ENCODE peak calls at places on chromosomes 13 and 19, in six cellular contexts. T is SK-N-SH, G is HCT116, R is GM23248, X is MM.1S, J is PC-3. H is an unnamed sample.

GRCh38 chr13:110921209-110921608 is 6.3 kb upstream of the ANKRD10 start:
- DNase-seq in X (no peak), J (no peak), T (no peak), R (no peak), G (no peak), H (no peak)

GRCh38 chr13:77325371-77325941 is 1.4 kb downstream of the MYCBP2 start:
- DNase-seq in R (peak; percentile 45), X (peak; percentile 70), G (no peak), J (peak; percentile 13), T (peak; percentile 6), H (no peak)

GRCh38 chr13:35840991-35841604 is 290.1 kb downstream of the DCLK1 start:
- DNase-seq in R (no peak), T (no peak), G (no peak), X (no peak), J (no peak), H (no peak)

GRCh38 chr19:49556412-49557398 is 23.7 kb downstream of the NOSIP start:
- DNase-seq in J (no peak), T (no peak), G (no peak), X (no peak), R (no peak), H (peak; percentile 18)

GRCh38 chr19:33132425-33132824 is 511 bp downstream of the WDR88 start:
- DNase-seq in R (no peak), X (no peak), G (no peak), J (no peak), T (peak; percentile 65), H (peak; percentile 18)

GRCh38 chr19:48591021-48591420 is 15.5 kb upstream of the SPACA4 start:
- DNase-seq in X (no peak), R (peak; percentile 54), T (no peak), J (peak; percentile 20), G (no peak), H (no peak)

GRCh38 chr19:58346961-58347929 is 6.0 kb downstream of the A1BG start:
- DNase-seq in R (peak; percentile 75), T (peak; percentile 100), J (no peak), G (no peak), X (no peak), H (peak; percentile 89)

GRCh38 chr19:18086590-18087138 is at the start of gene IL12RB1:
- DNase-seq in R (no peak), G (no peak), J (no peak), X (peak; percentile 62), T (no peak), H (no peak)

GRCh38 chr19:39276740-39277139 is 8.5 kb downstream of the IFNL2 start:
- DNase-seq in J (no peak), G (no peak), X (no peak), R (no peak), T (no peak), H (no peak)

GRCh38 chr13:39462456-39462855 is 140.5 kb downstream of the LHFPL6 start:
- DNase-seq in J (no peak), X (no peak), G (no peak), T (no peak), R (peak; percentile 30), H (no peak)

GRCh38 chr13:27868639-27869435 is 51.0 kb upstream of the PDX1 start:
- DNase-seq in X (peak; percentile 9), R (peak; percentile 52), T (no peak), G (peak; percentile 7), J (peak; percentile 42), H (peak; percentile 34)

GRCh38 chr19:13850910-13851753 is 25.8 kb upstream of the NANOS3 start:
- DNase-seq in G (peak; percentile 89), J (peak; percentile 99), T (peak; percentile 42), R (peak; percentile 96), X (no peak), H (no peak)

GRCh38 chr19:48489608-48490216 is 20.5 kb downstream of the CYTH2 start:
- DNase-seq in X (peak; percentile 83), R (peak; percentile 71), J (peak; percentile 77), G (peak; percentile 60), T (peak; percentile 88), H (peak; percentile 85)

GRCh38 chr19:49106648-49107135 is 7.5 kb upstream of the LIN7B start:
- DNase-seq in T (peak; percentile 80), J (peak; percentile 57), X (peak; percentile 50), G (peak; percentile 43), R (peak; percentile 67), H (peak; percentile 76)

GRCh38 chr19:38245826-38246498 is 10.2 kb downstream of the PPP1R14A start:
- DNase-seq in G (no peak), X (no peak), J (no peak), R (peak; percentile 60), T (no peak), H (no peak)

GRCh38 chr13:42102961-42103688 is 54.7 kb downstream of the DGKH start:
- DNase-seq in R (peak; percentile 68), G (no peak), J (peak; percentile 74), X (no peak), T (no peak), H (no peak)

GRCh38 chr13:75831389-75831788 is 195.3 kb downstream of the LMO7 start:
- DNase-seq in G (no peak), X (no peak), R (no peak), J (no peak), T (no peak), H (no peak)

GRCh38 chr19:45468159-45468651 is 409 bp downstream of the FOSB start:
- DNase-seq in T (no peak), G (no peak), J (no peak), X (no peak), R (peak; percentile 62), H (peak; percentile 68)

GRCh38 chr13:113539822-113540221 is 44.7 kb upstream of the TFDP1 start:
- DNase-seq in X (no peak), R (no peak), T (no peak), J (no peak), G (no peak), H (no peak)

GRCh38 chr13:84983321-84983720 is 815.9 kb downstream of the SLITRK6 start:
- DNase-seq in J (no peak), T (no peak), X (no peak), R (no peak), G (no peak), H (no peak)

GRCh38 chr19:38145627-38146026 is 78.4 kb downstream of the DPF1 start:
- DNase-seq in X (no peak), T (no peak), G (no peak), J (no peak), R (peak; percentile 51), H (no peak)

GRCh38 chr13:34816543-34816942 is 125.5 kb upstream of the NBEA start:
- DNase-seq in G (no peak), J (no peak), R (peak; percentile 21), T (no peak), X (no peak), H (no peak)

DNA sequence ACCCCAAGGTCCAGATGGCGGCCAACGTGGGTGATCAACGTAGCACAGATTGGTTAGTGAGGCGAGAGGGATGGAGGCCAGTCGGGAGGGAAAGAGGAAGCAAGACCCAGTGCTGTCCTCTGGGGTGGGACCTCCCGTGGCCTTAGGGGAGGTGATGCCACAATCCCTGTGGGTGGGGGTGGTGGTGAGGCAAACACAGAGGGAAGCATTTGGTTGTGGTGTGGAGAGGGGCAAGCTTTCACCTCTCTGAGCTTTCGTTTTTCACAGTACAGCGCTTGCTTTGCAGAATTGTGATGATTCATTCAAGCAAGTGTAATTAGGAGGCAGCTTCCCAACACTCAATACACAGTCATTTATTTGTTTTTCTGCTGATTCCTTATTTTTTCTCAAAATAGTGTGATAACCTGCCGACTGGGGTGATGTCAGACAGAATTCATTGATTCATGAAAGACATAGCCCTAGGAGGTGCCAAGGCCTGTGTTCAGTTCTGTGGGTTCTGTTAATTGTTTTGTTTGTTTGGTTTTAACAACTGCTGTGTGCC is 2.4 kb downstream of the LENG8 start:
- DNase-seq in R (peak; percentile 77), T (no peak), X (no peak), G (no peak), J (peak; percentile 21), H (no peak)
- H3K4me3 ChIP-seq in R (peak overlapping the region; percentile 88), T (no peak overlapping the region), X (no peak overlapping the region), G (peak overlapping the region; percentile 97), J (peak overlapping the region; percentile 84), H (no peak overlapping the region)

GRCh38 chr13:29994911-29995601 is 144.6 kb upstream of the UBL3 start:
- DNase-seq in J (no peak), R (peak; percentile 74), G (no peak), X (no peak), T (no peak), H (no peak)

GRCh38 chr13:29993196-29993595 is 142.8 kb upstream of the UBL3 start:
- DNase-seq in X (no peak), G (no peak), T (no peak), J (no peak), R (peak; percentile 4), H (no peak)

GRCh38 chr13:29993716-29994488 is 143.5 kb upstream of the UBL3 start:
- DNase-seq in R (peak; percentile 96), G (no peak), J (peak; percentile 59), T (no peak), X (no peak), H (no peak)

GRCh38 chr13:29987340-29987739 is 136.9 kb upstream of the UBL3 start:
- DNase-seq in X (no peak), R (no peak), J (no peak), G (no peak), T (no peak), H (no peak)

DNA sequence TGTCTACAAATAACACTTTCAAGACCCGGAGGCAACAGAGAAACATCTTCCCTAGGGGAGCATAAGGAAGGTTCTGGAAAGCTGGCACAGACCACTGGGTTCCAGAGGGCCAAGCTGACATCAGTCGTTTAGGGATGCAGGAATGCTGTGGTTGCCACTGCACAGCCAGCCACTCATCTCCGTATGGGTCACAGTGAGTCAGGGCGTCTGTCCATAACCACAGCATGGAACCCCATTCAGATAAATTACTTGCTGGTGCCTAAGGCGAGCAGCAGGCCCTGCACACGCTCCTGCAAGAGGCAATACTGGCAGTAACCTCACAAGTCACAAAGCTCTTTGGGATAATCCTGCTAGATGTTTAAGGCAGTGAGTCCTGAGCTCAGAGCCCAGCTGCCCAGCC is 140.9 kb upstream of the UBL3 start:
- DNase-seq in X (no peak), G (no peak), T (no peak), R (peak; percentile 98), J (peak; percentile 82), H (no peak)
- TF ChIP-seq EZH2phosphoT487 in X (no peak), G (no peak), T (no peak), R (no peak), J (no peak), H (no peak)

GRCh38 chr19:11346104-11346940 is at the start of the genes CCDC159 and TMEM205:
- DNase-seq in T (peak; percentile 95), G (peak; percentile 100), R (peak; percentile 100), X (peak; percentile 99), J (peak; percentile 100), H (peak; percentile 100)
- H3K9ac ChIP-seq in T (peak within 1 kb of the TSS; percentile 76), G (peak within 1 kb of the TSS; percentile 90), R (peak within 1 kb of the TSS; percentile 85), X (peak within 1 kb of the TSS; percentile 67), J (peak within 1 kb of the TSS; percentile 87), H (peak within 1 kb of the TSS; percentile 54)

GRCh38 chr19:50624949-50625600 is 14.6 kb downstream of the SYT3 start:
- DNase-seq in G (no peak), J (no peak), X (no peak), T (no peak), R (no peak), H (no peak)

GRCh38 chr19:50626011-50626410 is 13.7 kb downstream of the SYT3 start:
- DNase-seq in T (no peak), G (no peak), J (no peak), X (no peak), R (no peak), H (no peak)

GRCh38 chr19:50628146-50628545 is 11.5 kb downstream of the SYT3 start:
- DNase-seq in T (no peak), G (no peak), X (no peak), R (no peak), J (no peak), H (no peak)

GRCh38 chr19:50628551-50628950 is 11.1 kb downstream of the SYT3 start:
- DNase-seq in G (no peak), X (no peak), R (no peak), T (no peak), J (no peak), H (no peak)

GRCh38 chr19:50626796-50627195 is 12.9 kb downstream of the SYT3 start:
- DNase-seq in T (no peak), G (no peak), X (no peak), J (no peak), R (peak; percentile 18), H (no peak)
- H3K4me3 ChIP-seq in T (no peak overlapping the region), G (no peak overlapping the region), X (no peak overlapping the region), J (no peak overlapping the region), R (no peak overlapping the region), H (no peak overlapping the region)

H was measured in neural progenitor cell.